ENCODE peak calls at places on chromosomes 3 and 15, in four cellular contexts. M, Q, U and L are unnamed samples.

GRCh38 chr15:25418202-25418601 is 20.6 kb downstream of the UBE3A start:
- DNase-seq in M (no peak), Q (no peak), U (no peak), L (no peak)

GRCh38 chr15:82530606-82531379 is 9.5 kb downstream of the RPS17 start:
- DNase-seq in M (peak; percentile 73), Q (peak; percentile 61), U (peak; percentile 82), L (no peak)

GRCh38 chr15:86915811-86916331 is 836.2 kb downstream of the AGBL1 start:
- DNase-seq in M (no peak), Q (peak; percentile 73), U (peak; percentile 36), L (no peak)

GRCh38 chr3:130480736-130481135 is 36.2 kb upstream of the COL6A6 start:
- DNase-seq in M (no peak), Q (peak; percentile 83), U (peak; percentile 53), L (no peak)

GRCh38 chr3:168989396-168989795 is 674.1 kb downstream of the MECOM start:
- DNase-seq in M (no peak), Q (peak; percentile 51), U (no peak), L (no peak)

GRCh38 chr3:188108703-188109412 is 45.1 kb upstream of the LPP start:
- DNase-seq in M (no peak), Q (no peak), U (no peak), L (no peak)

GRCh38 chr3:16653712-16654111 is 48.5 kb upstream of the DAZL start:
- DNase-seq in M (no peak), Q (no peak), U (no peak), L (no peak)

GRCh38 chr3:13123266-13123665 is 50.0 kb upstream of the IQSEC1 start:
- DNase-seq in M (no peak), Q (no peak), U (no peak), L (no peak)

GRCh38 chr15:92803852-92804609 is 96.1 kb upstream of the CHD2 start:
- DNase-seq in M (peak; percentile 31), Q (peak; percentile 100), U (no peak), L (peak; percentile 96)

GRCh38 chr3:132283440-132283839 is 33.8 kb upstream of the ACP3 start:
- DNase-seq in M (no peak), Q (peak; percentile 84), U (no peak), L (peak; percentile 58)

GRCh38 chr15:51768018-51768417 is 16.6 kb downstream of the TMOD2 start:
- DNase-seq in M (no peak), Q (no peak), U (no peak), L (no peak)

GRCh38 chr15:88652456-88653199 is 13.8 kb downstream of the ISG20 start:
- DNase-seq in M (peak; percentile 9), Q (no peak), U (no peak), L (no peak)

GRCh38 chr15:57878573-57878972 is 172.1 kb downstream of the POLR2M start:
- DNase-seq in M (no peak), Q (no peak), U (no peak), L (no peak)

GRCh38 chr15:74365619-74366445 is 1.6 kb downstream of the CYP11A1 start:
- DNase-seq in M (no peak), Q (peak; percentile 72), U (peak; percentile 67), L (peak; percentile 38)

GRCh38 chr15:74383695-74384565 is 16.5 kb upstream of the CYP11A1 start:
- DNase-seq in M (peak; percentile 45), Q (no peak), U (no peak), L (peak; percentile 42)

GRCh38 chr3:141237701-141238521 is 6.3 kb downstream of the PXYLP1 start:
- DNase-seq in M (no peak), Q (peak; percentile 38), U (no peak), L (no peak)

GRCh38 chr15:69881310-69881660 is 216.4 kb downstream of the TLE3 start:
- DNase-seq in M (no peak), Q (no peak), U (no peak), L (no peak)

GRCh38 chr3:183551930-183552329 is 3.6 kb downstream of the KLHL6 start:
- DNase-seq in M (no peak), Q (no peak), U (no peak), L (peak; percentile 61)

GRCh38 chr15:63583027-63583426 is 14.2 kb upstream of the FBXL22 start:
- DNase-seq in M (no peak), Q (peak; percentile 30), U (no peak), L (no peak)

GRCh38 chr3:157429703-157430102 is 6.9 kb upstream of the PTX3 start:
- DNase-seq in M (no peak), Q (peak; percentile 50), U (no peak), L (peak; percentile 49)

GRCh38 chr15:52023169-52023922 is 4.3 kb downstream of the MAPK6 start:
- DNase-seq in M (no peak), Q (no peak), U (no peak), L (no peak)

GRCh38 chr3:134543113-134543512 is 57.3 kb downstream of the CEP63 start:
- DNase-seq in M (no peak), Q (no peak), U (no peak), L (peak; percentile 59)

GRCh38 chr3:4834403-4834866 is 144.8 kb upstream of the BHLHE40 start:
- DNase-seq in M (peak; percentile 76), Q (no peak), U (no peak), L (no peak)

GRCh38 chr3:127803619-127804018 is 18.7 kb downstream of the MGLL start:
- DNase-seq in M (no peak), Q (peak; percentile 67), U (no peak), L (peak; percentile 10)

GRCh38 chr15:79067434-79067833 is 23.1 kb downstream of the RASGRF1 start:
- DNase-seq in M (no peak), Q (no peak), U (no peak), L (no peak)

GRCh38 chr3:102444101-102444500 is 9.3 kb downstream of the ZPLD1 start:
- DNase-seq in M (no peak), Q (peak; percentile 37), U (no peak), L (no peak)

GRCh38 chr3:130894130-130894872 is 417 bp downstream of the ATP2C1 start:
- DNase-seq in M (peak; percentile 47), Q (peak; percentile 29), U (peak; percentile 50), L (peak; percentile 48)

GRCh38 chr3:101998256-101998926 is 149.1 kb downstream of the NFKBIZ start:
- DNase-seq in M (no peak), Q (no peak), U (no peak), L (no peak)

GRCh38 chr3:110066201-110066600 is 728.9 kb upstream of the DPPA4 start:
- DNase-seq in M (no peak), Q (no peak), U (no peak), L (no peak)

GRCh38 chr3:133457465-133458067 is 57.7 kb downstream of the BFSP2 start:
- DNase-seq in M (no peak), Q (peak; percentile 12), U (no peak), L (no peak)

GRCh38 chr15:28927043-28927442 is 41.3 kb downstream of the APBA2 start:
- DNase-seq in M (no peak), Q (no peak), U (no peak), L (no peak)

GRCh38 chr3:149784064-149784704 is 8.2 kb downstream of the ANKUB1 start:
- DNase-seq in M (no peak), Q (no peak), U (no peak), L (no peak)

GRCh38 chr3:42655331-42655888 is 1.9 kb downstream of the ZBTB47 start:
- DNase-seq in M (no peak), Q (no peak), U (no peak), L (no peak)

DNA sequence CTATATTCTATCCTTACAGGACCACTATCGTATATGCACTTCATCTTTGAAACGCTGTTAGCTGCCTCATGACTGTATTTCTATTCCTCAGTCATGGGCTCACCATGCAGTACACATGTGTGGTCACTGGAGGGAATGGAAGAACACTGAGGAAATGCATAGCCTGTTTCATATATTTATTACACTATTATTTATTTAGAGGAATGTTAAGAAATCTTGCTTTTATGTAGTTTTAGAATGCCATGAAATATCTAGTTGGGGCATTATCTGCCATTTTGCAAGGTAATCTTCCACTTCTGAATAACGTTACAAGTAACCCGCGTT is 155.7 kb downstream of the IGF1R start:
- DNase-seq in M (no peak), Q (peak; percentile 8), U (no peak), L (no peak)
- TF ChIP-seq CTCF in M (no peak), Q (peak; percentile 26), U (no peak), L (no peak)

GRCh38 chr15:62067448-62068044 is 769 bp downstream of the C2CD4A start:
- DNase-seq in M (no peak), Q (peak; percentile 19), U (peak; percentile 51), L (no peak)

GRCh38 chr15:62066663-62067447 is at the start of gene C2CD4A:
- DNase-seq in M (peak; percentile 57), Q (peak; percentile 69), U (peak; percentile 88), L (peak; percentile 50)

GRCh38 chr15:62069551-62069950 is 2.8 kb downstream of the C2CD4A start:
- DNase-seq in M (no peak), Q (no peak), U (no peak), L (no peak)

GRCh38 chr15:62068787-62069170 is 2.0 kb downstream of the C2CD4A start:
- DNase-seq in M (no peak), Q (peak; percentile 19), U (no peak), L (no peak)

DNA sequence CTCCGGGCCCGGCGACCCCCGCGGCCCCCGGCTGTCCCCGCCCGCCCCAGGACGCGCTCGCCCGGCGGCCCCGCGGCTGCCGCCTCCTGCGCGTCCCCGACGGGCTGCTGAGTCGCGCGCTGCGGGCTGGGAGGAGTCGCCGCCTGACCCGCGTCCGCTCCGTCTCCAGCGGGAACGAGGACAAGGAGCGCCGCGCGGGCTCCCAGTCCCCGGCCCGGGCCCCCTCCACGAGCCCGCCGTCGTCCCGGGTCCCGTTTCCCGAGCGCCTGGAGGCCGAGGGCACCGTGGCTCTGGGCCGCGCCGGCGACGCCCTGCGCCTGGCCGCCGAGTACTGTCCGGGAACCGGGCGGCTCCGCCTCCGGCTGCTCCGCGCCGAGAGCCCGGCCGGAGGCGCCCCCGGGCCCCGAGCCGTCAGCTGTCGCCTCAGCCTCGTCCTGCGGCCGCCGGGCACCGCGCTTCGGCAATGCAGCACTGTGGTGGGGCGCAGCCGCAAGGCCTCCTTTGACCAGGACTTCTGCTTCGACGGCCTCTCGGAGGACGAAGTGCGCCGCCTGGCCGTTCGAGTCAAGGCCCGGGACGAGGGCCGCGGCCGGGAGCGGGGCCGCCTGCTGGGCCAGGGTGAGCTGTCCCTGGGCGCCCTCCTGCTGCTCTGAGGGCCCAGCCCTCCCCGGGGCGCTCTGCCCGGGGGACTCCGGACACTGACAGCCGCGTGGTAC is 1.5 kb downstream of the C2CD4A start:
- DNase-seq in M (peak; percentile 13), Q (peak; percentile 48), U (peak; percentile 67), L (peak; percentile 60)
- TF ChIP-seq CTCF in M (no peak), Q (no peak), U (no peak), L (peak; percentile 40)

DNA sequence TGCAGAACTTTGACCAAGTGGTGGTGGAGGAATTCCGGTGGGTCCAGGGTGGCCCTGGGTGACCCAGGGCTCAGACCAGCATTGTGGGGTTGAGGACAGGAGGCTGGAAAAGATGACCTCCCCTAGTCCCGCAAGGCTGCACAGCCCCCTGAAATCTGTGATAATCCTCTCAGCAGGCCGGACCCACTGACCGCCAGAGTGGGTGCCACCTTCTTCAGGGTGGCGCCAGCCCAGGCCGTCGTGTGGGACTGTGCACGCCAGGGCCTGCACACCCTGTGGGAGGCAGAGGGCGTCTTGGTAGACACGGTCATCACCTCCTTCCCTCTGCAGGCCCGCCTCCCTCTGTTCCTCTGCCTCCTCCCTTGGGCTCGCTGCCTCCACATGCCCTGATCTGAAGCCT is 137.7 kb downstream of the TBC1D2B start:
- DNase-seq in M (no peak), Q (no peak), U (no peak), L (no peak)
- TF ChIP-seq CTCF in M (no peak), Q (no peak), U (no peak), L (no peak)

DNA sequence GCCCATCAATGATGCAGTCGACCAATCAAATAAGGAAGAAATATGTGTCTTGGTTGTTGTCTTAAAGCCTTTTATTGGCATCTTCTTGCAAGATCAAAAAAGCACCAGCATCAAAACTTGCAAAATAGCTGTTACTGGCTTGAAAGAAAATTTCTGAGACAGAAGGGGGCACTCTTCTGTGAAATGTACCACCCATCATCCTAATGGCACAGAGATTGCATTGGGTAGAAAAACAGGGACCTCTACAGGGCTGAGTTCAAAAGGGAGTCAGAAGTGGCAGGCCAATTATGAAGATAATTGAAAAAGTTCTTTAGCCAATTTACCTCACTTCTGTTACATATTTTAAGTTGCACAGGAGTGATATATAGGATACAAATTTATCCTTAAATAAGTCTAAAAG is 122.3 kb upstream of the GPR149 start:
- DNase-seq in M (no peak), Q (no peak), U (no peak), L (no peak)
- TF ChIP-seq CTCF in M (no peak), Q (no peak), U (no peak), L (no peak)